ENCODE peak calls at places on chromosomes 16 and 17, in ten cellular contexts. W is tibial nerve; O is thyroid gland; S is caudate nucleus; I is mucosa of gallbladder; C is A549; Z is germinal center; L is naive thymus-derived CD4-positive, alpha-beta T cell; P is activated gamma-delta T cell treated with anti-CD3 and anti-CD28 coated beads, Interleukin-2, amount 50 U/mL, for 16 hours; T is cardiac muscle cell. D is an unnamed sample.
A peak's percentile ranks its signal among the peaks of the same experiment; 100 is the strongest.

GRCh38 chr16:47143677-47144558 is at the start of gene NETO2:
- DNase-seq in C (peak; percentile 69), Z (peak; percentile 85), S (peak; percentile 18), W (no peak), I (peak; percentile 55), T (peak; percentile 80), P (peak; percentile 35), O (peak; percentile 60), L (peak; percentile 30), D (peak; percentile 60)

GRCh38 chr16:66355526-66355925 is 11.0 kb upstream of the CDH5 start:
- DNase-seq in W (no peak), O (no peak), L (no peak), Z (no peak), P (no peak), S (no peak), C (no peak), I (no peak), T (no peak), D (no peak)

GRCh38 chr17:6514371-6514770 is 42.0 kb downstream of the PITPNM3 start:
- DNase-seq in Z (no peak), W (no peak), S (no peak), L (no peak), P (no peak), T (no peak), C (no peak), I (no peak), O (no peak), D (no peak)

GRCh38 chr17:73533127-73533526 is 111.1 kb downstream of the SDK2 start:
- DNase-seq in S (no peak), Z (no peak), I (peak; percentile 27), T (no peak), O (no peak), P (no peak), C (no peak), W (no peak), L (no peak), D (no peak)

GRCh38 chr16:767743-768235 is 7.3 kb downstream of the MSLN start:
- DNase-seq in P (no peak), L (no peak), S (no peak), Z (no peak), C (no peak), T (no peak), O (no peak), W (no peak), I (no peak), D (no peak)

GRCh38 chr17:67194134-67194533 is 50.9 kb downstream of the HELZ start:
- DNase-seq in Z (no peak), C (peak; percentile 70), O (peak; percentile 14), L (no peak), S (no peak), P (no peak), I (no peak), W (no peak), T (peak; percentile 6), D (no peak)

GRCh38 chr17:9529033-9529748 is 46.4 kb downstream of the STX8 start:
- DNase-seq in Z (no peak), O (no peak), L (no peak), T (no peak), P (no peak), S (no peak), C (peak; percentile 55), W (no peak), I (no peak), D (no peak)

GRCh38 chr16:69084301-69084700 is 21.2 kb upstream of the HAS3 start:
- DNase-seq in W (no peak), I (no peak), T (no peak), L (no peak), S (no peak), O (no peak), P (no peak), C (no peak), Z (no peak), D (no peak)

GRCh38 chr16:85561248-85562101 is 51.6 kb upstream of the GSE1 start:
- DNase-seq in I (no peak), S (no peak), O (no peak), T (peak; percentile 77), L (no peak), C (no peak), W (no peak), Z (no peak), P (no peak), D (no peak)

GRCh38 chr17:37158290-37158689 is 209.5 kb downstream of the AATF start:
- DNase-seq in L (no peak), I (no peak), P (no peak), Z (no peak), W (no peak), C (no peak), O (no peak), T (no peak), S (no peak), D (no peak)

GRCh38 chr17:76107507-76107906 is 3.9 kb upstream of the EXOC7 start:
- DNase-seq in I (no peak), C (peak; percentile 42), W (no peak), P (no peak), O (no peak), Z (no peak), L (no peak), T (no peak), S (no peak), D (no peak)

GRCh38 chr17:69508814-69509213 is 94.3 kb downstream of the MAP2K6 start:
- DNase-seq in P (no peak), S (no peak), I (no peak), O (no peak), T (no peak), W (no peak), C (no peak), L (no peak), Z (no peak), D (no peak)

GRCh38 chr17:5355416-5356129 is 63.9 kb downstream of the NUP88 start:
- DNase-seq in I (no peak), S (no peak), C (no peak), P (no peak), Z (no peak), W (peak; percentile 12), L (no peak), T (no peak), O (no peak), D (no peak)

GRCh38 chr17:39018267-39019134 is 51.3 kb upstream of the FBXO47 start:
- DNase-seq in I (peak; percentile 21), T (no peak), O (no peak), S (peak; percentile 22), L (peak; percentile 19), W (no peak), P (no peak), C (no peak), Z (peak; percentile 14), D (no peak)

GRCh38 chr16:20255002-20255401 is 72.3 kb downstream of the GP2 start:
- DNase-seq in W (no peak), O (no peak), P (no peak), T (no peak), S (no peak), Z (no peak), C (no peak), L (no peak), I (no peak), D (no peak)

GRCh38 chr17:17841620-17842025 is 4.8 kb upstream of the SREBF1 start:
- DNase-seq in T (peak; percentile 70), Z (no peak), P (no peak), O (peak; percentile 98), L (no peak), S (no peak), I (no peak), C (no peak), W (no peak), D (no peak)

GRCh38 chr16:31879937-31880321 is 6.3 kb downstream of the ZNF267 start:
- DNase-seq in Z (no peak), I (no peak), L (no peak), P (no peak), S (no peak), O (no peak), C (no peak), T (no peak), W (no peak), D (no peak)

GRCh38 chr17:78040561-78041400 is 82.3 kb downstream of the TNRC6C start:
- DNase-seq in O (peak; percentile 49), Z (peak; percentile 34), C (peak; percentile 81), P (no peak), L (peak; percentile 52), W (peak; percentile 26), I (peak; percentile 42), S (peak; percentile 65), T (no peak), D (no peak)

GRCh38 chr16:87305505-87306391 is 11.4 kb downstream of the C16orf95 start:
- DNase-seq in Z (no peak), L (no peak), S (no peak), C (no peak), T (no peak), P (no peak), I (no peak), O (no peak), W (no peak), D (no peak)

GRCh38 chr16:4803479-4804243 is 1.2 kb upstream of the ROGDI start:
- DNase-seq in O (no peak), P (no peak), I (no peak), S (no peak), T (no peak), C (no peak), Z (no peak), L (no peak), W (no peak), D (peak; percentile 42)

GRCh38 chr17:78722101-78722761 is 59.8 kb downstream of the CYTH1 start:
- DNase-seq in I (no peak), O (peak; percentile 74), T (no peak), C (no peak), P (no peak), W (no peak), L (no peak), S (peak; percentile 37), Z (peak; percentile 83), D (no peak)

GRCh38 chr16:58501242-58502131 is 1.5 kb downstream of the NDRG4 start:
- DNase-seq in T (peak; percentile 79), L (peak; percentile 57), C (no peak), I (no peak), O (peak; percentile 33), P (no peak), S (peak; percentile 29), W (no peak), Z (peak; percentile 44), D (no peak)

GRCh38 chr17:77248216-77249054 is 107.7 kb downstream of the SEC14L1 start:
- DNase-seq in O (no peak), L (no peak), I (no peak), S (no peak), Z (no peak), C (no peak), W (no peak), P (no peak), T (no peak), D (no peak)

GRCh38 chr17:73156887-73157870 is 7.6 kb upstream of the SSTR2 start:
- DNase-seq in I (no peak), O (no peak), P (no peak), L (no peak), S (no peak), T (peak; percentile 61), Z (no peak), W (no peak), C (no peak), D (no peak)

GRCh38 chr17:49756805-49757496 is 7.0 kb downstream of the FAM117A start:
- DNase-seq in O (no peak), C (no peak), S (no peak), L (no peak), Z (no peak), T (no peak), P (no peak), I (no peak), W (no peak), D (no peak)

GRCh38 chr17:50882851-50883250 is 16.7 kb upstream of the TOB1 start:
- DNase-seq in W (no peak), L (no peak), Z (no peak), O (no peak), I (no peak), S (no peak), T (no peak), C (peak; percentile 65), P (no peak), D (no peak)

GRCh38 chr17:61117983-61118382 is 281.7 kb upstream of the TBX2 start:
- DNase-seq in Z (no peak), W (no peak), I (no peak), L (no peak), C (no peak), T (no peak), P (no peak), O (no peak), S (no peak), D (no peak)

GRCh38 chr17:55089955-55090573 is 121.5 kb downstream of the STXBP4 start:
- DNase-seq in C (peak; percentile 64), I (no peak), P (peak; percentile 2), Z (no peak), O (peak; percentile 70), T (no peak), L (no peak), W (no peak), S (peak; percentile 6), D (no peak)

D was measured in HL-60.